ENCODE peak calls at places on chromosomes 11 and 22, in five cellular contexts. X, Q, B, L and H are unnamed samples.

GRCh38 chr11:72921028-72921716 is 107.0 kb downstream of the ATG16L2 start:
- DNase-seq in X (no peak), Q (no peak), B (no peak), L (no peak), H (no peak)

GRCh38 chr11:32034680-32035079 is 56.2 kb upstream of the RCN1 start:
- DNase-seq in X (no peak), Q (no peak), B (peak; percentile 85), L (no peak), H (no peak)

GRCh38 chr11:124869856-124870387 is 4.7 kb downstream of the ROBO3 start:
- DNase-seq in X (no peak), Q (no peak), B (no peak), L (no peak), H (no peak)

GRCh38 chr22:21054714-21055563 is 9.2 kb downstream of the LRRC74B start:
- DNase-seq in X (no peak), Q (no peak), B (no peak), L (no peak), H (no peak)

GRCh38 chr22:18947905-18948304 is 11.8 kb upstream of the PRODH start:
- DNase-seq in X (no peak), Q (no peak), B (no peak), L (no peak), H (no peak)

GRCh38 chr11:32231909-32232493 is 141.1 kb downstream of the RCN1 start:
- DNase-seq in X (peak; percentile 76), Q (peak; percentile 70), B (peak; percentile 63), L (peak; percentile 14), H (peak; percentile 48)

GRCh38 chr11:93196816-93197382 is 892 bp downstream of the SLC36A4 start:
- DNase-seq in X (peak; percentile 57), Q (no peak), B (peak; percentile 56), L (peak; percentile 8), H (peak; percentile 13)

GRCh38 chr22:43830931-43831560 is 18.9 kb upstream of the EFCAB6 start:
- DNase-seq in X (no peak), Q (no peak), B (no peak), L (no peak), H (no peak)

GRCh38 chr11:32427935-32428664 is 7.2 kb downstream of the WT1 start:
- DNase-seq in X (peak; percentile 62), Q (peak; percentile 60), B (no peak), L (no peak), H (no peak)

GRCh38 chr11:67118059-67118766 is 850 bp upstream of the KDM2A start:
- DNase-seq in X (peak; percentile 70), Q (no peak), B (peak; percentile 48), L (peak; percentile 48), H (peak; percentile 65)

GRCh38 chr11:9039194-9039593 is 35.4 kb upstream of the NRIP3 start:
- DNase-seq in X (no peak), Q (no peak), B (peak; percentile 39), L (no peak), H (peak; percentile 24)

GRCh38 chr11:95413761-95414160 is 182.8 kb upstream of the SESN3 start:
- DNase-seq in X (no peak), Q (no peak), B (no peak), L (no peak), H (no peak)

GRCh38 chr11:108985611-108986279 is 320.9 kb downstream of the DDX10 start:
- DNase-seq in X (no peak), Q (no peak), B (peak; percentile 80), L (no peak), H (peak; percentile 8)

GRCh38 chr22:38850941-38851849 is 7.4 kb upstream of the NPTXR start:
- DNase-seq in X (no peak), Q (no peak), B (peak; percentile 88), L (no peak), H (peak; percentile 72)

GRCh38 chr11:113647108-113647507 is 59.0 kb downstream of the TMPRSS5 start:
- DNase-seq in X (no peak), Q (no peak), B (no peak), L (no peak), H (no peak)

GRCh38 chr11:63572026-63572688 is 9.0 kb upstream of the PLAAT2 start:
- DNase-seq in X (no peak), Q (no peak), B (no peak), L (peak; percentile 78), H (no peak)

GRCh38 chr22:32325416-32325801 is 32.3 kb upstream of the RFPL3 start:
- DNase-seq in X (peak; percentile 43), Q (no peak), B (no peak), L (no peak), H (no peak)

GRCh38 chr22:43862074-43862881 is at the start of gene SULT4A1:
- DNase-seq in X (peak; percentile 78), Q (peak; percentile 91), B (peak; percentile 46), L (no peak), H (peak; percentile 76)

GRCh38 chr22:18063311-18063710 is 14.5 kb upstream of the PEX26 start:
- DNase-seq in X (no peak), Q (no peak), B (no peak), L (no peak), H (no peak)

GRCh38 chr11:114440971-114441810 is 1.9 kb downstream of the REXO2 start:
- DNase-seq in X (no peak), Q (no peak), B (peak; percentile 10), L (peak; percentile 5), H (no peak)

GRCh38 chr11:93000511-93001476 is 31.3 kb downstream of the MTNR1B start:
- DNase-seq in X (no peak), Q (no peak), B (peak; percentile 82), L (no peak), H (no peak)

GRCh38 chr11:82864268-82864667 is 36.0 kb downstream of the PRCP start:
- DNase-seq in X (peak; percentile 72), Q (peak; percentile 67), B (peak; percentile 68), L (peak; percentile 50), H (peak; percentile 69)

DNA sequence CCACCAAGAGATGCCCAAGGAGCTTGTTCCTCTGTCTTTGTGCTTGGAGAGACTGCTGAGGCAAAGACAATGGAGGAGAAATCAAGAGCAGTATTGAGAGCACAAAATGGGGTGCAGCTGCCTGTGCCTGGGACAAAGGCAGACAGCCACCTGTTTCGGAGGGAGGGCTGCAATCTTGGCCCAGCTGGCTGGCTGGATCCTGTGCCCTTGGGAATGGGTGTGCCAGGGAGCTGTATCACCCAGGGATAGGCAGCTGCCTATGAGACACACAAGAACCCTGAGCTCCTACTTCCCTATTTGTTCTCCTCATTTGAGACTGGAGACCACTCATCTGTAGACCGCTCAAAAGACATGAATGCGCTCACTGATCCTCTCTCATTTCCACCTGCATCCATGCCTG is 23.3 kb upstream of the CHRM4 start:
- DNase-seq in X (no peak), Q (no peak), B (no peak), L (no peak), H (no peak)
- TF ChIP-seq EZH2phosphoT487 in X (no peak), Q (no peak), B (no peak), L (no peak), H (no peak)

DNA sequence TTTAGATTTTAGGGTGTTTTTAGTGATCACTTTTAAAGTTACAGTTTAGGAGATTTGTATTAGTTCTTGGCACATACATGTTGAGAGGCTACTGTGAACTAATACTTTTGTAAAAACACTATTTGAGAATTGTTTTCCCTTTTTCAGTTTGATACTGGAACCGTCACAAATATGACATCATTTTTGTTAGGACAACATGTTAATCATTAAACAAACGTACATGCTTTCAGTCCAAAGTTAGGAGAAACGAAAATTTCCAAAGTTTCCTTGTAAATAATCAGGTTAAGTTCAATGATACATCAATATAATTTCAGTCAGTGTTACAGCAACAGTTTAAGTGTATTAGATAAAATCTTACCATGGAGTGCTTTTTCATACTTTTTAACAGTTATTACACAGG is 53.1 kb downstream of the SPECC1L start:
- DNase-seq in X (no peak), Q (no peak), B (no peak), L (no peak), H (no peak)
- TF ChIP-seq EZH2phosphoT487 in X (no peak), Q (no peak), B (no peak), L (no peak), H (no peak)

GRCh38 chr11:61948505-61948904 is 1.6 kb upstream of the BEST1 start:
- DNase-seq in X (no peak), Q (no peak), B (no peak), L (no peak), H (no peak)

GRCh38 chr11:61950035-61950547 is at the start of gene BEST1:
- DNase-seq in X (no peak), Q (no peak), B (no peak), L (no peak), H (no peak)

GRCh38 chr11:61949169-61950034 is 749 bp upstream of the BEST1 start:
- DNase-seq in X (peak; percentile 88), Q (peak; percentile 37), B (peak; percentile 93), L (peak; percentile 71), H (peak; percentile 87)

GRCh38 chr11:61946894-61947293 is 3.3 kb upstream of the BEST1 start:
- DNase-seq in X (no peak), Q (no peak), B (no peak), L (no peak), H (no peak)

DNA sequence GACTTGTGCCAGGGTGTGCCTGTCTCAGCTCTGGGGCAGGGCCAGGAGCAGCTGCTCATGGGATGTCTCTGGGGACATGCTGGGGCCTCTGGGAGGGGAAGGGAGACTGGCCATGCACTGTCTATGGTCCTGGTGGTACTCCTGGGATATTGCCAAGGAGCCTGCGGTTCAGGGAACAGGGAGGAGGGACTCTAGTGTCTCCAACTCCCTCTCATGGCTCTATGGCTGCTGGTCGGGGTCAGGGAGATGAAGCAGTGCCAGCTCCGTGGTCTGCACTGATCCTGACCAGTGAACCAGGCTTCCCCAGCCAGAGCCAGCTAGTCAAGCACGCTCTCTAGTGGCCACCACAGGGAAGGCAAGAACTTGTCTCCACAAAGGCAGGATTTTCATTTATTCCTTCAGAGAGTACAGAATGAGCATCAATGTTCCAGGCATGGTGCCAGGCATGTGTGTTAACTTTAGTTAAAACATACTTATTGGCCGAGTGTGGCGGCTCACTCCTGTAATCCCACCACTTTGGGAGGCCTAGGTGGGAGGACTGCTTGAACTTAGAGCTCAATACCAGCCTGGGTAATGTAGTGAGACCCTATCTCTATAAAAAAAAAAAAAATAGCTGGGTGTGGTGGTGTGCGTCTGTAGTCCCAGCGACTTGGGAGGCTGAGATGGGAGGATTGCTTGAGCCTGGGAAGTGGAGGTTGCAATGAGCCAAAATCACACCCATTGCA is 2.5 kb upstream of the BEST1 start:
- DNase-seq in X (peak; percentile 93), Q (peak; percentile 88), B (peak; percentile 97), L (peak; percentile 78), H (peak; percentile 91)
- TF ChIP-seq EZH2phosphoT487 in X (no peak), Q (no peak), B (no peak), L (no peak), H (no peak)

DNA sequence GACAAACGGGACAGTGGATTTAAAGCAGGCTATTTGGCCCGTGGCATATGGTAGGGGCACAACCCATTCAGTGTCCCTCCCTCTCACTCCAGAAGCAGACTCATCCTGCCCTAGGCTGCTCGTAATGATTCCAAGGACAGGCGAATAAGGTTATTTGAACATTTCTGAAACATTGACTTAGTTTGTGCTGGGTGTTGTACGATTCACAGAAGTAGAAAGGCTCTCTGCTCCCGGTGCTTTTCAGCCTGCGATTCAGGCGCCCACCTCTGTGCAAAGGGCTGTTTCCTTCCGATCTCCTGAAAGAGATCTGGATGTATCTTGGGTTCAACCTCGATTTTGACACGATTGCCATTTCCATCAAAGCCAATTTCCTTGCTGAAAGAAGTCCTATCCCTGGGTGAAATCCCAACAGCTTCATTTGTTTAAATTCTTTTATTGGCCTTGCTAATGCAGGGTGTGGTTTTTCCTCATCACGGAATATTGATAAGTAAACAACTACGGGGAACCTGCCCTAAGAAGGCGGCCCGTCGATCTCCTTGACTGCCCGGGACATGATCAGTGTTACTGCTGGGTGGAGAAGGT is 1.1 kb upstream of the ZC3H12C start:
- DNase-seq in X (peak; percentile 34), Q (peak; percentile 32), B (peak; percentile 40), L (no peak), H (peak; percentile 23)
- TF ChIP-seq EZH2phosphoT487 in X (no peak), Q (no peak), B (no peak), L (no peak), H (no peak)